ENCODE peak calls at places on chromosome X, in four cellular contexts. B is choroid plexus epithelial cell, V is adipocyte, D is kidney epithelial cell. C is an unnamed sample.

GRCh38 chrX:135003876-135004623 is 13.3 kb downstream of the SMIM10 start:
- DNase-seq in B (peak; percentile 92), V (peak; percentile 94), D (peak; percentile 44), C (peak; percentile 92)

GRCh38 chrX:118974088-118974907 is at the start of gene LONRF3:
- DNase-seq in B (peak; percentile 51), V (peak; percentile 40), D (no peak), C (peak; percentile 76)

GRCh38 chrX:122026665-122027064 is 979.3 kb downstream of the GLUD2 start:
- DNase-seq in B (no peak), V (no peak), D (no peak), C (no peak)

GRCh38 chrX:10233173-10233572 is 76.4 kb downstream of the CLCN4 start:
- DNase-seq in B (peak; percentile 8), V (no peak), D (no peak), C (no peak)

GRCh38 chrX:67780694-67781109 is 236.9 kb downstream of the AR start:
- DNase-seq in B (peak; percentile 90), V (peak; percentile 84), D (no peak), C (peak; percentile 84)

GRCh38 chrX:38627683-38628082 is 66.3 kb downstream of the TSPAN7 start:
- DNase-seq in B (peak; percentile 37), V (no peak), D (no peak), C (no peak)

GRCh38 chrX:54178100-54178940 is 4.7 kb downstream of the FAM120C start:
- DNase-seq in B (peak; percentile 80), V (peak; percentile 83), D (peak; percentile 42), C (no peak)

GRCh38 chrX:97895751-97896150 is 1012.0 kb downstream of the RPA4 start:
- DNase-seq in B (peak; percentile 1), V (peak; percentile 34), D (no peak), C (no peak)

GRCh38 chrX:2572740-2573139 is 72.0 kb upstream of the DHRSX start:
- DNase-seq in B (peak; percentile 80), V (peak; percentile 70), D (no peak), C (no peak)

GRCh38 chrX:109270580-109271484 is 211.1 kb downstream of the GUCY2F start:
- DNase-seq in B (peak; percentile 12), V (peak; percentile 32), D (peak; percentile 52), C (no peak)

GRCh38 chrX:109856974-109857373 is 123.9 kb upstream of the ACSL4 start:
- DNase-seq in B (peak; percentile 56), V (peak; percentile 69), D (no peak), C (no peak)

GRCh38 chrX:122087353-122087752 is 1039.9 kb downstream of the GLUD2 start:
- DNase-seq in B (peak; percentile 53), V (peak; percentile 43), D (no peak), C (no peak)

GRCh38 chrX:3346436-3347329 is at the start of gene MXRA5:
- DNase-seq in B (peak; percentile 50), V (peak; percentile 44), D (no peak), C (no peak)

GRCh38 chrX:25003066-25003849 is 12.5 kb downstream of the ARX start:
- DNase-seq in B (no peak), V (no peak), D (no peak), C (no peak)

GRCh38 chrX:25005034-25005381 is 10.8 kb downstream of the ARX start:
- DNase-seq in B (no peak), V (no peak), D (no peak), C (no peak)

GRCh38 chrX:25004040-25004439 is 11.7 kb downstream of the ARX start:
- DNase-seq in B (no peak), V (no peak), D (no peak), C (no peak)

GRCh38 chrX:25005382-25006185 is 10.2 kb downstream of the ARX start:
- DNase-seq in B (no peak), V (peak; percentile 21), D (no peak), C (no peak)

GRCh38 chrX:25004485-25005032 is 11.2 kb downstream of the ARX start:
- DNase-seq in B (no peak), V (peak; percentile 11), D (no peak), C (no peak)
- H3K4me3 ChIP-seq in B (no peak overlapping the region), V (no peak overlapping the region), D (no peak overlapping the region), C (peak overlapping the region; percentile 27)

DNA sequence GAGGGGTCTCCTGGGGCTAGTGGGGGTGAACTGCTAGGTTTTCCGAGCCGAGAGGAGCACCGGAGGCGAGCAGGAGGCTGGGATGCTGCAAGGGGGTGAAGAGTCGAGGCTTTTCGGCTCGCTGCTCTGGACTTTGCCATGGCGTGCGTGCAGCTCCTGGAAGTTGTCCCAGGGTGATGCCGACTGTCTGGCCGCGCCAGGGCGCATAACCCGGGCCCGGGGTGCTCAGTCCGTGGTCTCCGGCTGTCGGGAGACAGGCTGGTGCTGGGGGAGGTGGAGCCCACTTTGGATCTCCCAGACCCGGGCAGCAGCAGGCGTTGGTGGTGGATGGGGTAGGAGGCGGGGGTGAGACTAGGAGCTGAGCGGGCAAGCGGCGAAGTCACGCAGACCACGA is 777 bp downstream of the GRIA3 start:
- DNase-seq in B (no peak), V (peak; percentile 55), D (no peak), C (peak; percentile 17)
- H3K4me3 ChIP-seq in B (peak overlapping the region; percentile 46), V (peak overlapping the region; percentile 81), D (peak overlapping the region; percentile 49), C (peak overlapping the region; percentile 36)

DNA sequence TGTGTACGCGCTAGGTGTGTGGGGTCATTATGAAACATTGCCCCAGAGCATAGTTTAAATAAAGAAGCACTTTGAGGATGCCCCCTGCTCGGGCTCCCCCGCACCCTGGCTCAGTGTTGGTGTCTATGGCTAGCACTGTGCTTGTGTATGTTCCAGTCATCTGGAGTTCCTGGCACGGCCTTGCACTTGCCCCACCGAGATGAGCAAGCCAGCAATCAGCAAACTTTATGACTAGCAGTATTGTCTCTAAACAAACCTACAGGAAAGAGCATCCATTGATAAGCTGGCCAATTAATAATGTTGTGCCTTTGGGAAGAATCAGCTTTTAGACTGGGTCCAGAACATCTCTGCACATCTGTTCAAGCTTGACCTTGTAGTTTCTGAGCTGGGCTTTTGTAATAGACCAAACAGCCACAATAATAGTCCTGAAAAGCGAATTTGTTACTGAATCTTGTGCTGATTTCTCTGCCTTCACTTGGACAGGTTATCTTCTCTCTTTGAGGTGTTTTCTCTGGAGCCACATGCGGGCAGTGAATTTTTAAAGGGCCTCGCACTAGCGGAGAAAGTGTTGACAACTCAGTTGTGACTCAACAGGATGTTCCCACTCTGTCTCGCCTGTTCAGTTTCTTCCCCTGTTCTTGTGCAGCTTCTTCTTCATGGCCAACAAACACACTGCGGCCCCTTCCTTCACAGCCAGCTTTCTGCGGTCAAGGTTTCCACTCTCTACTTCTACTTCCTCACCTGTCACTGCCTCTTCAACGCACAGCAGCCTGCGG is 895 bp upstream of the SHROOM4 start:
- DNase-seq in B (peak; percentile 57), V (no peak), D (no peak), C (no peak)
- H3K4me3 ChIP-seq in B (peak overlapping the region; percentile 62), V (peak overlapping the region; percentile 78), D (no peak overlapping the region), C (peak overlapping the region; percentile 54)

GRCh38 chrX:150282953-150283352 is 80.2 kb upstream of the MAMLD1 start:
- DNase-seq in B (no peak), V (no peak), D (no peak), C (no peak)
- H3K4me3 ChIP-seq in B (no peak overlapping the region), V (no peak overlapping the region), D (no peak overlapping the region), C (no peak overlapping the region)

DNA sequence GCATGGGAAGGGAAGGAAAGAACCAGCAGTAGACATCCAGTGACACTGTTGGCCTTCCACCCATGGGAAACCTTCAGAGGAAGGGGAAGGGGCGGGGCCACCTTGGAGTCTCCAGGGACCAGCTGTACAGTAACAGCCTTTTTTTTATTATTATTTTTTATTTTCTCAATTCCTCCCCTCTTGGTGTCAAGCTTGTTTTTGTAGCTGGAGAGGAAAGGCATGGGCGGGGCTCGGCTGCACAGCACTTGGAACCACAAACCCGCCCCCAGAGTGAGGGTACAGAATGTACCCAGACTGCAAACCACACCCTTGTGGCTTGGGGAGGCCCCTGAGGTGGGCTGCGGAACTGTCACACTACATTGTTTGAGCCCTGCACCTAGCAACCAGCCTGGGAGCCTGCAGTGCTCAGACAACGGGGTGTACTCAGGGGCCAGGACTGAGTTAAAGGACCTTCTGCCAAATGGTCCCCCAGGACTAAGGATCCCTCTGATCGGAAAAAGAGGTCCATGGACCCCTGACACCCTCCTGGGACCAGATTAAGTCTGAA is 45.7 kb downstream of the PRPS1 start:
- DNase-seq in B (peak; percentile 97), V (peak; percentile 88), D (no peak), C (peak; percentile 90)
- H3K4me3 ChIP-seq in B (peak overlapping the region; percentile 4), V (peak overlapping the region; percentile 54), D (no peak overlapping the region), C (peak overlapping the region; percentile 52)

GRCh38 chrX:44310227-44310626 is 33.2 kb downstream of the EFHC2 start:
- DNase-seq in B (no peak), V (no peak), D (no peak), C (no peak)

GRCh38 chrX:44314855-44315254 is 28.6 kb downstream of the EFHC2 start:
- DNase-seq in B (no peak), V (no peak), D (no peak), C (no peak)

GRCh38 chrX:44312421-44312820 is 31.1 kb downstream of the EFHC2 start:
- DNase-seq in B (no peak), V (no peak), D (no peak), C (no peak)

GRCh38 chrX:44317196-44317595 is 26.3 kb downstream of the EFHC2 start:
- DNase-seq in B (no peak), V (no peak), D (no peak), C (no peak)

DNA sequence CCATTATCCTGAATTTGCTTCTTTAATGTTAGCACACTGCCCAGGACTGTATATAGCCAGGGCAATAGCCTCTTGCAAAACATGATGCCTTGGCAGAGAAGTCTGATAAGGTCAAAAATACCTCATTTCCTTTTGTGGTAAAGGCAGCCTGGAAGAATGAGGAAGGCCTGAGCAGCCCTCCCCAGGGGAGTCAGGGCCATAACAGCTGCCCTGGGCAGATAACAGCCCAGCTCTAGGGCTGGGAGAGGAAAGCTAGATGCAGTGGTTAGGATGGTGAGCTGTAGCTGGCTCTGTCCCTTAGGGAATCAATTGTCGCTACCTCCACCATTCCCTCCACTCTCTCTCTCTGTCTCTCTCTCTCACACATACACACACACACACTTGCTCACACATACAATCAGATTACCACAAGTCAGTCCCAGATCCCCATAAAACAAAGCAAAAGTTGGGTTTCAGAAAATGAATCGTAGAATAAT is 29.2 kb downstream of the EFHC2 start:
- DNase-seq in B (peak; percentile 44), V (peak; percentile 57), D (no peak), C (no peak)
- H3K4me3 ChIP-seq in B (no peak overlapping the region), V (no peak overlapping the region), D (no peak overlapping the region), C (no peak overlapping the region)

GRCh38 chrX:153888344-153888743 is 2.4 kb upstream of the L1CAM start:
- DNase-seq in B (no peak), V (no peak), D (no peak), C (no peak)

GRCh38 chrX:153887385-153887784 is 1.4 kb upstream of the L1CAM start:
- DNase-seq in B (no peak), V (no peak), D (no peak), C (no peak)

GRCh38 chrX:153885208-153885787 is 675 bp downstream of the L1CAM start:
- DNase-seq in B (no peak), V (no peak), D (no peak), C (no peak)

GRCh38 chrX:153885968-153886903 is at the start of gene L1CAM:
- DNase-seq in B (no peak), V (no peak), D (no peak), C (no peak)

GRCh38 chrX:153886915-153887314 is 942 bp upstream of the L1CAM start:
- DNase-seq in B (no peak), V (no peak), D (no peak), C (no peak)
- H3K4me3 ChIP-seq in B (no peak overlapping the region), V (no peak overlapping the region), D (no peak overlapping the region), C (no peak overlapping the region)

GRCh38 chrX:47574609-47575325 is 7.5 kb upstream of the TIMP1 start:
- DNase-seq in B (no peak), V (no peak), D (no peak), C (no peak)
- H3K4me3 ChIP-seq in B (peak overlapping the region; percentile 28), V (no peak overlapping the region), D (no peak overlapping the region), C (no peak overlapping the region)